ENCODE peak calls at places on chromosome 20, in five cellular contexts. P is activated CD4-positive, alpha-beta T cell treated with anti-CD3 and anti-CD28 coated beads for 4 hours; W is NCI-H345; M is activated T-cell treated with anti-CD3 and anti-CD28 coated beads, Interleukin-2, amount 50 U/mL, for 24 hours; F is left ventricle myocardium superior. L is an unnamed sample.

GRCh38 chr20:38931984-38932383 is 5.8 kb downstream of the FAM83D start:
- DNase-seq in P (no peak), W (no peak), M (no peak), F (no peak), L (no peak)

GRCh38 chr20:46013826-46014516 is 5.3 kb downstream of the MMP9 start:
- DNase-seq in P (peak), W (peak), M (peak), F (peak), L (peak)

GRCh38 chr20:24998631-24999445 is 6.3 kb upstream of the APMAP start:
- DNase-seq in P (no peak), W (no peak), M (peak), F (no peak), L (no peak)

GRCh38 chr20:37343212-37343993 is 2.5 kb upstream of the SRC start:
- DNase-seq in P (no peak), W (no peak), M (no peak), F (no peak), L (no peak)

GRCh38 chr20:33672426-33673114 is 1.7 kb downstream of the NECAB3 start:
- DNase-seq in P (no peak), W (peak), M (no peak), F (no peak), L (no peak)

GRCh38 chr20:58102252-58102651 is 126.2 kb downstream of the ANKRD60 start:
- DNase-seq in P (no peak), W (no peak), M (no peak), F (no peak), L (no peak)

GRCh38 chr20:9241721-9242427 is 173.0 kb downstream of the PLCB4 start:
- DNase-seq in P (no peak), W (no peak), M (no peak), F (no peak), L (no peak)

GRCh38 chr20:16562259-16562658 is 11.0 kb downstream of the KIF16B start:
- DNase-seq in P (no peak), W (no peak), M (no peak), F (no peak), L (no peak)

GRCh38 chr20:3309226-3309625 is 70.2 kb upstream of the SLC4A11 start:
- DNase-seq in P (no peak), W (no peak), M (no peak), F (no peak), L (no peak)

GRCh38 chr20:48599106-48599747 is 228.6 kb downstream of the PREX1 start:
- DNase-seq in P (no peak), W (no peak), M (no peak), F (no peak), L (no peak)

GRCh38 chr20:51481311-51481997 is 61.1 kb downstream of the NFATC2 start:
- DNase-seq in P (peak), W (no peak), M (no peak), F (no peak), L (no peak)

GRCh38 chr20:63090052-63090451 is 83.3 kb upstream of the BHLHE23 start:
- DNase-seq in P (no peak), W (no peak), M (no peak), F (no peak), L (no peak)

GRCh38 chr20:1500496-1500895 is 9.3 kb upstream of the SIRPB2 start:
- DNase-seq in P (no peak), W (no peak), M (no peak), F (no peak), L (no peak)

GRCh38 chr20:47309806-47310426 is 46.6 kb downstream of the ZMYND8 start:
- DNase-seq in P (no peak), W (no peak), M (no peak), F (peak), L (no peak)

GRCh38 chr20:19317240-19318069 is 105.0 kb downstream of the SLC24A3 start:
- DNase-seq in P (no peak), W (no peak), M (no peak), F (no peak), L (no peak)

GRCh38 chr20:46179811-46180326 is 61.8 kb downstream of the CD40 start:
- DNase-seq in P (no peak), W (peak), M (no peak), F (no peak), L (no peak)

GRCh38 chr20:22890605-22891300 is 144.4 kb upstream of the SSTR4 start:
- DNase-seq in P (no peak), W (no peak), M (no peak), F (no peak), L (no peak)

GRCh38 chr20:62387219-62387913 is 463 bp downstream of the RPS21 start:
- DNase-seq in P (no peak), W (no peak), M (peak), F (no peak), L (no peak)

GRCh38 chr20:50975701-50976330 is 17.2 kb downstream of the MOCS3 start:
- DNase-seq in P (no peak), W (no peak), M (no peak), F (no peak), L (no peak)

GRCh38 chr20:53040678-53041674 is 68.8 kb downstream of the TSHZ2 start:
- DNase-seq in P (peak), W (peak), M (no peak), F (peak), L (peak)

GRCh38 chr20:34532320-34532719 is 16.1 kb downstream of the DYNLRB1 start:
- DNase-seq in P (no peak), W (no peak), M (no peak), F (no peak), L (no peak)

GRCh38 chr20:1332749-1333300 is 3.9 kb upstream of the SDCBP2 start:
- DNase-seq in P (no peak), W (no peak), M (peak), F (no peak), L (no peak)

GRCh38 chr20:4091332-4092135 is 76.2 kb upstream of the RNF24 start:
- DNase-seq in P (no peak), W (no peak), M (peak), F (peak), L (no peak)

GRCh38 chr20:3316131-3316530 is 77.1 kb upstream of the SLC4A11 start:
- DNase-seq in P (no peak), W (no peak), M (no peak), F (no peak), L (no peak)

GRCh38 chr20:25739615-25740320 is 43.1 kb upstream of the ZNF337 start:
- DNase-seq in P (no peak), W (no peak), M (no peak), F (no peak), L (no peak)